ENCODE peak calls at places on chromosomes 1 and 21, in ten cellular contexts. One of them, this sample, is unnamed.

GRCh38 chr1:246383217-246383616 is 123.9 kb downstream of the SMYD3 start:
- DNase-seq in HCT116: no peak
- DNase-seq in spleen: no peak
- DNase-seq in prostate gland: no peak
- DNase-seq in stomach: no peak
- DNase-seq in sigmoid colon: no peak
- DNase-seq in SK-N-SH: no peak
- DNase-seq in GM23338: no peak
- DNase-seq in Panc1: no peak
- DNase-seq in breast epithelium: no peak
- DNase-seq in this sample: no peak

GRCh38 chr1:178361847-178362246 is 134.9 kb downstream of the CLEC20A start:
- DNase-seq in sigmoid colon: no peak
- DNase-seq in HCT116: no peak
- DNase-seq in prostate gland: no peak
- DNase-seq in SK-N-SH: no peak
- DNase-seq in spleen: no peak
- DNase-seq in breast epithelium: no peak
- DNase-seq in stomach: no peak
- DNase-seq in Panc1: no peak
- DNase-seq in GM23338: peak; percentile 57
- DNase-seq in this sample: no peak

GRCh38 chr1:1403543-1404112 is 3.5 kb downstream of the MRPL20 start:
- DNase-seq in stomach: no peak
- DNase-seq in prostate gland: no peak
- DNase-seq in HCT116: no peak
- DNase-seq in breast epithelium: no peak
- DNase-seq in sigmoid colon: no peak
- DNase-seq in Panc1: no peak
- DNase-seq in SK-N-SH: no peak
- DNase-seq in spleen: no peak
- DNase-seq in GM23338: no peak
- DNase-seq in this sample: no peak

GRCh38 chr1:43879414-43879813 is 54.2 kb upstream of the ARTN start:
- DNase-seq in HCT116: no peak
- DNase-seq in spleen: no peak
- DNase-seq in breast epithelium: no peak
- DNase-seq in GM23338: no peak
- DNase-seq in Panc1: peak; percentile 33
- DNase-seq in stomach: no peak
- DNase-seq in sigmoid colon: no peak
- DNase-seq in SK-N-SH: no peak
- DNase-seq in prostate gland: no peak
- DNase-seq in this sample: no peak

GRCh38 chr1:116811321-116811720 is 57.1 kb downstream of the CD2 start:
- DNase-seq in HCT116: no peak
- DNase-seq in SK-N-SH: no peak
- DNase-seq in GM23338: no peak
- DNase-seq in spleen: no peak
- DNase-seq in breast epithelium: no peak
- DNase-seq in sigmoid colon: no peak
- DNase-seq in Panc1: no peak
- DNase-seq in prostate gland: no peak
- DNase-seq in stomach: no peak
- DNase-seq in this sample: no peak

GRCh38 chr1:72283204-72284083 is 1.1 kb upstream of the NEGR1 start:
- DNase-seq in SK-N-SH: peak; percentile 73
- DNase-seq in prostate gland: peak; percentile 26
- DNase-seq in Panc1: peak; percentile 67
- DNase-seq in sigmoid colon: peak; percentile 90
- DNase-seq in stomach: peak; percentile 52
- DNase-seq in HCT116: no peak
- DNase-seq in spleen: peak; percentile 87
- DNase-seq in GM23338: peak; percentile 60
- DNase-seq in breast epithelium: peak; percentile 54
- DNase-seq in this sample: no peak

GRCh38 chr1:167520711-167521206 is 2.4 kb upstream of the CD247 start:
- DNase-seq in Panc1: no peak
- DNase-seq in sigmoid colon: no peak
- DNase-seq in stomach: no peak
- DNase-seq in SK-N-SH: no peak
- DNase-seq in GM23338: peak; percentile 30
- DNase-seq in prostate gland: no peak
- DNase-seq in HCT116: no peak
- DNase-seq in breast epithelium: no peak
- DNase-seq in spleen: no peak
- DNase-seq in this sample: no peak

GRCh38 chr1:245079021-245079609 is 75.7 kb upstream of the KIF26B start:
- DNase-seq in GM23338: peak; percentile 42
- DNase-seq in stomach: no peak
- DNase-seq in Panc1: no peak
- DNase-seq in prostate gland: no peak
- DNase-seq in sigmoid colon: no peak
- DNase-seq in HCT116: peak; percentile 57
- DNase-seq in breast epithelium: no peak
- DNase-seq in SK-N-SH: peak; percentile 34
- DNase-seq in spleen: no peak
- DNase-seq in this sample: no peak

GRCh38 chr1:77504986-77505385 is 177.5 kb downstream of the ZZZ3 start:
- DNase-seq in prostate gland: no peak
- DNase-seq in GM23338: no peak
- DNase-seq in stomach: no peak
- DNase-seq in sigmoid colon: no peak
- DNase-seq in spleen: no peak
- DNase-seq in breast epithelium: no peak
- DNase-seq in Panc1: no peak
- DNase-seq in HCT116: no peak
- DNase-seq in SK-N-SH: no peak
- DNase-seq in this sample: no peak

GRCh38 chr1:101520302-101520701 is 283.5 kb downstream of the S1PR1 start:
- DNase-seq in sigmoid colon: no peak
- DNase-seq in HCT116: peak; percentile 32
- DNase-seq in SK-N-SH: peak; percentile 42
- DNase-seq in stomach: no peak
- DNase-seq in Panc1: peak; percentile 12
- DNase-seq in GM23338: peak; percentile 80
- DNase-seq in spleen: no peak
- DNase-seq in breast epithelium: no peak
- DNase-seq in prostate gland: no peak
- DNase-seq in this sample: no peak

GRCh38 chr1:208437416-208437815 is 193.2 kb upstream of the PLXNA2 start:
- DNase-seq in SK-N-SH: no peak
- DNase-seq in HCT116: no peak
- DNase-seq in breast epithelium: no peak
- DNase-seq in GM23338: no peak
- DNase-seq in prostate gland: no peak
- DNase-seq in Panc1: no peak
- DNase-seq in sigmoid colon: no peak
- DNase-seq in stomach: no peak
- DNase-seq in spleen: no peak
- DNase-seq in this sample: no peak

GRCh38 chr1:7941437-7941793 is 776 bp upstream of the TNFRSF9 start:
- DNase-seq in SK-N-SH: no peak
- DNase-seq in Panc1: no peak
- DNase-seq in spleen: no peak
- DNase-seq in sigmoid colon: no peak
- DNase-seq in stomach: no peak
- DNase-seq in breast epithelium: no peak
- DNase-seq in prostate gland: no peak
- DNase-seq in GM23338: no peak
- DNase-seq in HCT116: no peak
- DNase-seq in this sample: no peak

GRCh38 chr1:81325404-81325803 is 475.3 kb upstream of the ADGRL2 start:
- DNase-seq in Panc1: no peak
- DNase-seq in sigmoid colon: no peak
- DNase-seq in stomach: no peak
- DNase-seq in breast epithelium: no peak
- DNase-seq in spleen: no peak
- DNase-seq in HCT116: no peak
- DNase-seq in SK-N-SH: no peak
- DNase-seq in GM23338: no peak
- DNase-seq in prostate gland: no peak
- DNase-seq in this sample: no peak

DNA sequence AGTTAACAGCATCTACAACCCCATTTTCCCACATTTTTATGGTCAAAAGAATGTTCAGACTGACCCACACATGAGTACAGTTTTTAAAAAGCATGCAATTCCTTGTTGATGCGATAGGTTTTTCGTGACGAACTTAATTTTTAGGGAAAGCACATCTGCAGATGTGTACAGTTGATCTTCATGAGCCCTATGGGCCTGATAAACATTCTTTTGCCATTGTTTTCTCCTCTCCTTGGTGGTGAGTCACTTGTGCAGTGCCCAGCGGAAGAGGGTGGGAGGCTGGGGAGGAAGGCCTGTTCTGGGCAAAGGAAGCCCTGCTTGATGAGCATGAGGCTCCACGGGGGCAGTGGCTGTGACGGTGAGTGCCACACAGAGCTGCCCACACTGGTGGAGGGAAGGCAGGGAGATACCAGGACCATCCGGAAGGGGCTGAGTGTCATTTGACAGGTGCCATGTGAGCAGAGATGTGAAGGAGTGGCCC is 5.3 kb downstream of the ARF1 start:
- DNase-seq in sigmoid colon: peak; percentile 58
- DNase-seq in breast epithelium: peak; percentile 42
- DNase-seq in stomach: no peak
- DNase-seq in prostate gland: no peak
- DNase-seq in SK-N-SH: no peak
- DNase-seq in HCT116: no peak
- DNase-seq in GM23338: no peak
- DNase-seq in Panc1: no peak
- DNase-seq in spleen: peak; percentile 80
- DNase-seq in this sample: no peak
- TF ChIP-seq POLR2AphosphoS5 in sigmoid colon: no peak
- TF ChIP-seq POLR2AphosphoS5 in breast epithelium: no peak
- TF ChIP-seq POLR2AphosphoS5 in stomach: peak; percentile 44
- TF ChIP-seq POLR2AphosphoS5 in prostate gland: no peak
- TF ChIP-seq POLR2AphosphoS5 in SK-N-SH: no peak
- TF ChIP-seq POLR2AphosphoS5 in HCT116: no peak
- TF ChIP-seq POLR2AphosphoS5 in GM23338: no peak
- TF ChIP-seq POLR2AphosphoS5 in Panc1: no peak
- TF ChIP-seq POLR2AphosphoS5 in spleen: peak; percentile 72
- TF ChIP-seq POLR2AphosphoS5 in this sample: no peak

GRCh38 chr21:32806810-32807386 is 35.3 kb upstream of the PAXBP1 start:
- DNase-seq in spleen: no peak
- DNase-seq in stomach: no peak
- DNase-seq in SK-N-SH: no peak
- DNase-seq in prostate gland: no peak
- DNase-seq in breast epithelium: no peak
- DNase-seq in HCT116: no peak
- DNase-seq in GM23338: no peak
- DNase-seq in Panc1: no peak
- DNase-seq in sigmoid colon: no peak
- DNase-seq in this sample: no peak

GRCh38 chr21:32807717-32808380 is 36.3 kb upstream of the PAXBP1 start:
- DNase-seq in SK-N-SH: no peak
- DNase-seq in breast epithelium: no peak
- DNase-seq in spleen: no peak
- DNase-seq in Panc1: no peak
- DNase-seq in prostate gland: no peak
- DNase-seq in GM23338: no peak
- DNase-seq in stomach: no peak
- DNase-seq in HCT116: no peak
- DNase-seq in sigmoid colon: no peak
- DNase-seq in this sample: no peak

GRCh38 chr21:32802954-32803353 is 31.4 kb upstream of the PAXBP1 start:
- DNase-seq in GM23338: no peak
- DNase-seq in sigmoid colon: no peak
- DNase-seq in Panc1: no peak
- DNase-seq in breast epithelium: no peak
- DNase-seq in spleen: no peak
- DNase-seq in HCT116: no peak
- DNase-seq in prostate gland: no peak
- DNase-seq in stomach: no peak
- DNase-seq in SK-N-SH: no peak
- DNase-seq in this sample: no peak

GRCh38 chr21:32800056-32800455 is 28.5 kb upstream of the PAXBP1 start:
- DNase-seq in sigmoid colon: no peak
- DNase-seq in SK-N-SH: no peak
- DNase-seq in stomach: no peak
- DNase-seq in HCT116: no peak
- DNase-seq in GM23338: no peak
- DNase-seq in spleen: no peak
- DNase-seq in prostate gland: no peak
- DNase-seq in Panc1: no peak
- DNase-seq in breast epithelium: no peak
- DNase-seq in this sample: no peak

DNA sequence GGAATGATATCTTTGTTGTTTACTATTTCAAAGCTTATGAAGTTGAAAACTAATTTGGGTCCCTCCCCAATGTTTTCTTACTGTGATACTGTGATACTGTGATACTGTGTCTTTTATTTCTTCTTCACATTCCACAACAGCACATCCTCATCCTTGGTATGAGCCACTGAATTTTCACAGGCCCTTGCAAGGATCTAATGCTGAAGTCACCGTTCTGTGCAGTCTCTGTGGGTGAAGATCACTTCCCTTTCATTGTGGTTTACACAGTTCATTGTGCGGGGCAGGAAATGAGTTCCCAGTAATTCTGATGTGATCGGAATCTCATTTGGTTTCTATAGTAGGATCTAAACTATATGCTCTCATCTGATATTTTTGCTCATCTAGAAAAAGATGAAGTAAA is 32.1 kb upstream of the PAXBP1 start:
- DNase-seq in SK-N-SH: no peak
- DNase-seq in sigmoid colon: no peak
- DNase-seq in breast epithelium: no peak
- DNase-seq in HCT116: no peak
- DNase-seq in stomach: no peak
- DNase-seq in spleen: no peak
- DNase-seq in prostate gland: no peak
- DNase-seq in GM23338: no peak
- DNase-seq in Panc1: no peak
- DNase-seq in this sample: no peak
- H3K4me3 ChIP-seq in SK-N-SH: no peak overlapping the region
- H3K4me3 ChIP-seq in sigmoid colon: no peak overlapping the region
- H3K4me3 ChIP-seq in breast epithelium: no peak overlapping the region
- H3K4me3 ChIP-seq in HCT116: no peak overlapping the region
- H3K4me3 ChIP-seq in stomach: no peak overlapping the region
- H3K4me3 ChIP-seq in spleen: no peak overlapping the region
- H3K4me3 ChIP-seq in prostate gland: no peak overlapping the region
- H3K4me3 ChIP-seq in GM23338: no peak overlapping the region
- H3K4me3 ChIP-seq in Panc1: no peak overlapping the region
- H3K4me3 ChIP-seq in this sample: no peak overlapping the region

GRCh38 chr1:12171206-12172041 is 4.6 kb downstream of the TNFRSF1B start:
- DNase-seq in spleen: no peak
- DNase-seq in prostate gland: no peak
- DNase-seq in sigmoid colon: no peak
- DNase-seq in stomach: no peak
- DNase-seq in SK-N-SH: no peak
- DNase-seq in breast epithelium: no peak
- DNase-seq in Panc1: no peak
- DNase-seq in HCT116: no peak
- DNase-seq in GM23338: no peak
- DNase-seq in this sample: no peak
- H3K4me1 ChIP-seq in spleen: peaks cover 94% of the 10 kb centered on the region
- H3K4me1 ChIP-seq in prostate gland: no peaks in the 10 kb centered on the region
- H3K4me1 ChIP-seq in sigmoid colon: peaks cover 14% of the 10 kb centered on the region
- H3K4me1 ChIP-seq in stomach: peaks cover 30% of the 10 kb centered on the region
- H3K4me1 ChIP-seq in SK-N-SH: no peaks in the 10 kb centered on the region
- H3K4me1 ChIP-seq in breast epithelium: peaks cover 3% of the 10 kb centered on the region
- H3K4me1 ChIP-seq in Panc1: peaks cover 4% of the 10 kb centered on the region
- H3K4me1 ChIP-seq in HCT116: no peaks in the 10 kb centered on the region
- H3K4me1 ChIP-seq in GM23338: no peaks in the 10 kb centered on the region
- H3K4me1 ChIP-seq in this sample: peaks cover 75% of the 10 kb centered on the region

GRCh38 chr1:110255388-110255787 is 45.3 kb downstream of the KCNC4 start:
- DNase-seq in breast epithelium: peak; percentile 14
- DNase-seq in Panc1: no peak
- DNase-seq in spleen: peak; percentile 25
- DNase-seq in prostate gland: no peak
- DNase-seq in sigmoid colon: no peak
- DNase-seq in SK-N-SH: no peak
- DNase-seq in GM23338: peak; percentile 83
- DNase-seq in HCT116: no peak
- DNase-seq in stomach: no peak
- DNase-seq in this sample: no peak
- TF ChIP-seq POLR2AphosphoS5 in breast epithelium: no peak
- TF ChIP-seq POLR2AphosphoS5 in Panc1: no peak
- TF ChIP-seq POLR2AphosphoS5 in spleen: no peak
- TF ChIP-seq POLR2AphosphoS5 in prostate gland: no peak
- TF ChIP-seq POLR2AphosphoS5 in sigmoid colon: no peak
- TF ChIP-seq POLR2AphosphoS5 in SK-N-SH: no peak
- TF ChIP-seq POLR2AphosphoS5 in GM23338: no peak
- TF ChIP-seq POLR2AphosphoS5 in HCT116: no peak
- TF ChIP-seq POLR2AphosphoS5 in stomach: no peak
- TF ChIP-seq POLR2AphosphoS5 in this sample: no peak